ENCODE peak calls at places on chromosomes 1 and 21, in four cellular contexts. Z is CD4-positive, alpha-beta T cell; M is AG04450; E is WERI-Rb-1. Y is an unnamed sample.

GRCh38 chr1:96722161-96722908 is 751 bp downstream of the PTBP2 start:
- DNase-seq in Z (no peak), M (no peak), E (peak), Y (no peak)

GRCh38 chr1:6591222-6591621 is 11.4 kb downstream of the ZBTB48 start:
- DNase-seq in Z (no peak), M (no peak), E (no peak), Y (no peak)

GRCh38 chr1:201119826-201120225 is 7.2 kb downstream of the ASCL5 start:
- DNase-seq in Z (no peak), M (no peak), E (no peak), Y (no peak)

GRCh38 chr21:39385299-39386145 is 36.6 kb upstream of the HMGN1 start:
- DNase-seq in Z (peak), M (peak), E (peak), Y (peak)

GRCh38 chr21:16156841-16157240 is 427.1 kb downstream of the USP25 start:
- DNase-seq in Z (no peak), M (no peak), E (no peak), Y (no peak)

GRCh38 chr1:198701250-198701649 is 62.4 kb downstream of the PTPRC start:
- DNase-seq in Z (no peak), M (no peak), E (no peak), Y (no peak)

GRCh38 chr1:211309617-211310016 is 17.0 kb upstream of the TRAF5 start:
- DNase-seq in Z (no peak), M (no peak), E (no peak), Y (no peak)

GRCh38 chr1:208134491-208134890 is 109.7 kb downstream of the PLXNA2 start:
- DNase-seq in Z (no peak), M (no peak), E (peak), Y (no peak)

GRCh38 chr1:183277821-183278735 is 92.0 kb downstream of the LAMC2 start:
- DNase-seq in Z (no peak), M (no peak), E (no peak), Y (no peak)

GRCh38 chr1:119767486-119767885 is 1.2 kb downstream of the HMGCS2 start:
- DNase-seq in Z (no peak), M (no peak), E (no peak), Y (no peak)

GRCh38 chr1:7582439-7582972 is 188.6 kb upstream of the VAMP3 start:
- DNase-seq in Z (no peak), M (no peak), E (no peak), Y (no peak)

GRCh38 chr1:25360596-25361581 is 22.8 kb downstream of the TMEM50A start:
- DNase-seq in Z (no peak), M (no peak), E (no peak), Y (no peak)

GRCh38 chr1:247646867-247647266 is 32.7 kb downstream of the OR13G1 start:
- DNase-seq in Z (no peak), M (no peak), E (no peak), Y (no peak)

GRCh38 chr1:161440312-161440894 is 64.9 kb upstream of the FCGR2A start:
- DNase-seq in Z (peak), M (no peak), E (peak), Y (peak)

GRCh38 chr1:8151647-8152046 is 125.5 kb upstream of the ERRFI1 start:
- DNase-seq in Z (no peak), M (no peak), E (no peak), Y (no peak)

GRCh38 chr1:153749408-153750005 is 21.7 kb downstream of the INTS3 start:
- DNase-seq in Z (peak), M (peak), E (peak), Y (peak)

GRCh38 chr1:20840731-20841130 is 53.6 kb upstream of the HP1BP3 start:
- DNase-seq in Z (no peak), M (no peak), E (no peak), Y (no peak)

GRCh38 chr1:239926184-239926583 is 165.5 kb upstream of the FMN2 start:
- DNase-seq in Z (no peak), M (no peak), E (no peak), Y (no peak)

GRCh38 chr1:202158810-202159533 is 1.4 kb downstream of the PTPN7 start:
- DNase-seq in Z (no peak), M (no peak), E (peak), Y (peak)

GRCh38 chr1:202161151-202162048 is 998 bp upstream of the PTPN7 start:
- DNase-seq in Z (no peak), M (no peak), E (peak), Y (peak)

GRCh38 chr1:202159534-202160371 is 649 bp downstream of the PTPN7 start:
- DNase-seq in Z (peak), M (no peak), E (no peak), Y (peak)

GRCh38 chr1:202162049-202162417 is 1.6 kb upstream of the PTPN7 start:
- DNase-seq in Z (no peak), M (no peak), E (no peak), Y (peak)

DNA sequence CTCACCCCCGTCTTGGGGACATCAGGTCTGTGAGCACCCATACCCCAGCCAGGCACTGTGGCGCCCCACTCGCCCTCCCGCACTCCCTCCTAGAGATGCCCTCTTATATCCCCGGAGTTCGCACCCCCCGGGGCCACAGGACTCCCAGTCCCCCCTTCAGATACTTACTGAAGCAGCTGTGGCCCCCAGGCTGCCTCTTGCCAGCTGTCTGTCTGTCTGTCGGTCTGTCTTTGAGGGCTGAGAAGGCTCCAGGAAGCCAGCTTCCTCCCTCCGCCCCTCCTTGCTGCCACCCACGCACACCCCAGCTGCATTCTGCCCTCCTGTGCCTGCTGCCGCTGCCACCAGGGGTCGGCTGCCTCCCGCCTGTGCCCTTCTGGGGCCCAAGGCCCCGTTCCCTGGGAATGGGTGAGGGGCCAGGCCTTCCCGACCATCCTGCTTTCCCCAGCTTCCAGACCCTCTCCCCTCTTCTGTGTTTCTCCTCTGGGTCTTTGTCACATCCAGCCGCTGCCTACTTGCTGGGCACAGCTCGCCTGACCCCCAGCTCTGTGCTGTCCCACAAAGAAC is at the start of gene PTPN7:
- DNase-seq in Z (peak), M (no peak), E (no peak), Y (peak)
- TF ChIP-seq CTCF in Z (peak), M (no peak), E (no peak), Y (peak)

DNA sequence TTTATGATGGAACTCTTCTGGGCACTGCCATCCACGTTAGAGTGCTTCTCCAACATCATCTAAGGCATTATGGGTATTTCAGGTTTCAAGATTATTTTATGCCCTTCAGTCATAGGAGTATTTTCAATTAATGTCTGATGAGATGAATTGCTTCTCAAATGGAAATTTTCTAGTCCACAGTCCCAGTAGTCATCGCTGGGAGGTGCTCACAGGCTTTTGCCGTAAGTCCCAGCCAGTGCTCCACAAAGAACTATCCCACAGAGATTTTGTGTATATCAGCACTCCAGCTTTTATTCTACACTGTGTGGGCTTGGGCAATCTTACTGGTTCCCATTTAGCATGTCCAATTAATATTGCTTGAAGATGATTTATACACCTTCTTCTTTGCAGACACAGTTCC is 61.0 kb downstream of the SMYD2 start:
- DNase-seq in Z (no peak), M (no peak), E (no peak), Y (no peak)
- TF ChIP-seq CTCF in Z (no peak), M (no peak), E (peak), Y (no peak)

GRCh38 chr1:156893048-156893953 is at the start of gene PEAR1:
- DNase-seq in Z (no peak), M (no peak), E (no peak), Y (no peak)

GRCh38 chr1:156894001-156894400 is 483 bp downstream of the PEAR1 start:
- DNase-seq in Z (no peak), M (no peak), E (no peak), Y (no peak)

GRCh38 chr1:156894711-156895407 is 1.3 kb downstream of the PEAR1 start:
- DNase-seq in Z (no peak), M (no peak), E (peak), Y (no peak)

GRCh38 chr1:156889802-156890585 is 3.5 kb upstream of the PEAR1 start:
- DNase-seq in Z (peak), M (peak), E (peak), Y (peak)

GRCh38 chr1:156892190-156893047 is 1.1 kb upstream of the PEAR1 start:
- DNase-seq in Z (peak), M (peak), E (peak), Y (peak)
- TF ChIP-seq CTCF in Z (peak), M (peak), E (peak), Y (peak)

DNA sequence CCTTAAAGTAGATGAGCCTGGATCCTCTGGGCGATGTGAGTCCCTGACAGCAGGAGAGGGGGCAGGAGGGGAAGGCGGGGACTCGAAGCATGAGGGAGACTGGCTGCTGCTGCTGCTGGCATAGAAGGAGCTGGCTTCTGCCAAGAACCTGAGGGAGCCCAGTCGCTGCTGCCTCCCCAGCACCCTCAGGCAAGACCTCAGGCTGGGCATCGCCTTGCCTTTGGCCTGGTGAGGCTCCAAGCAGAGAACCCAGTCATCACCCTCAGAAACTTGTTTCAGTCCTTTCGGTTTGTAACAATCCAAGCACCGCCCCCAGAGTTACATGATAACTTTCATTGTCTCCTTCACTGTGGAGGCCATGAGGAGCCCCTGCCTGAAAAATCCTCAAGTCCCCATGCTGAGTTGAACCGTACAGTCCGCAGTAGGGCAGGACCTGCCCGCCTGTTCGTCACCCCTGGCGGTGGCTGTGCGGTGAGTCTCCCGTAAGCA is 38.8 kb downstream of the POFUT2 start:
- DNase-seq in Z (no peak), M (no peak), E (peak), Y (no peak)
- TF ChIP-seq CTCF in Z (no peak), M (no peak), E (no peak), Y (no peak)

Y was measured in GM13976.